ENCODE peak calls at places on chromosomes 11 and 22, in six cellular contexts. Z, G, W, H, L and V are unnamed samples.

GRCh38 chr11:2688381-2689231 is 11.2 kb downstream of the KCNQ1OT1 start:
- DNase-seq in G (peak), L (no peak), Z (no peak), W (no peak), H (no peak), V (no peak)

GRCh38 chr22:41919357-41920224 is 4.7 kb upstream of the SHISA8 start:
- DNase-seq in H (no peak), W (peak), G (peak), L (peak), Z (peak), V (no peak)

GRCh38 chr22:20090730-20091240 is 10.7 kb downstream of the DGCR8 start:
- DNase-seq in L (no peak), Z (no peak), W (no peak), H (no peak), G (no peak), V (no peak)

GRCh38 chr22:49764151-49764581 is 63.5 kb downstream of the BRD1 start:
- DNase-seq in G (no peak), L (no peak), Z (no peak), W (no peak), H (no peak), V (no peak)

GRCh38 chr11:56910046-56910753 is 78.5 kb upstream of the OR5AK2 start:
- DNase-seq in L (no peak), W (no peak), H (no peak), G (no peak), Z (no peak), V (no peak)

GRCh38 chr22:44801476-44801875 is 49.1 kb downstream of the ARHGAP8 start:
- DNase-seq in W (no peak), L (no peak), H (no peak), Z (no peak), G (peak), V (no peak)

GRCh38 chr11:121914508-121914907 is 201.5 kb downstream of the BLID start:
- DNase-seq in G (no peak), L (no peak), Z (no peak), W (no peak), H (no peak), V (no peak)

GRCh38 chr22:49660794-49661781 is 166.6 kb downstream of the BRD1 start:
- DNase-seq in L (no peak), W (no peak), G (no peak), Z (no peak), H (peak), V (no peak)

GRCh38 chr11:47183031-47183856 is 3.0 kb downstream of the PACSIN3 start:
- DNase-seq in G (no peak), H (no peak), W (no peak), Z (no peak), L (no peak), V (no peak)

GRCh38 chr11:105861225-105861624 is 160.8 kb downstream of the MSANTD4 start:
- DNase-seq in G (peak), H (peak), W (no peak), Z (no peak), L (no peak), V (no peak)

GRCh38 chr11:66800720-66801428 is 42.4 kb upstream of the RCE1 start:
- DNase-seq in W (no peak), L (no peak), Z (peak), G (peak), H (no peak), V (no peak)